ENCODE peak calls at places on chromosome 21, in nine cellular contexts. V, W, T, X, U, F, S, M and G are unnamed samples.

GRCh38 chr21:45839274-45839673 is 142.3 kb upstream of the COL6A1 start:
- DNase-seq in T (peak), M (no peak), W (no peak), F (no peak), V (no peak), U (no peak), X (no peak), S (no peak), G (no peak)

GRCh38 chr21:46112731-46113215 is 14.9 kb downstream of the COL6A2 start:
- DNase-seq in W (peak), U (no peak), M (peak), F (no peak), X (no peak), T (no peak), S (no peak), V (peak), G (no peak)

GRCh38 chr21:45322231-45322959 is 34.7 kb upstream of the POFUT2 start:
- DNase-seq in F (no peak), T (no peak), U (peak), M (peak), S (no peak), X (no peak), V (no peak), W (no peak), G (no peak)

GRCh38 chr21:46124083-46124925 is 26.4 kb downstream of the COL6A2 start:
- DNase-seq in S (no peak), M (peak), V (peak), F (peak), T (no peak), X (no peak), W (peak), U (peak), G (no peak)

GRCh38 chr21:44800971-44801467 is 601 bp downstream of the UBE2G2 start:
- DNase-seq in U (no peak), V (no peak), T (peak), X (no peak), S (peak), F (no peak), M (no peak), W (no peak), G (no peak)

GRCh38 chr21:26177741-26178452 is 7.3 kb upstream of the APP start:
- DNase-seq in X (no peak), V (no peak), M (no peak), F (no peak), S (no peak), T (no peak), U (no peak), W (no peak), G (no peak)

GRCh38 chr21:44996983-44997936 is 57.4 kb downstream of the SLX9 start:
- DNase-seq in X (no peak), T (no peak), F (no peak), M (no peak), W (no peak), S (no peak), V (no peak), U (peak), G (no peak)

GRCh38 chr21:39852021-39852721 is 15.1 kb upstream of the PCP4 start:
- DNase-seq in X (no peak), T (no peak), V (no peak), U (no peak), S (no peak), M (no peak), F (no peak), W (no peak), G (no peak)

GRCh38 chr21:15682182-15682895 is 47.4 kb upstream of the USP25 start:
- DNase-seq in S (peak), X (no peak), M (no peak), T (peak), W (no peak), U (no peak), V (no peak), F (no peak), G (no peak)

GRCh38 chr21:27221084-27221483 is 254.2 kb upstream of the ADAMTS5 start:
- DNase-seq in S (no peak), T (no peak), V (no peak), U (no peak), X (no peak), F (no peak), W (no peak), M (no peak), G (no peak)

GRCh38 chr21:39750670-39751069 is 5.7 kb downstream of the IGSF5 start:
- DNase-seq in W (no peak), S (no peak), F (no peak), X (no peak), M (no peak), V (no peak), T (no peak), U (no peak), G (no peak)

GRCh38 chr21:46141767-46142580 is 13.4 kb downstream of the FTCD start:
- DNase-seq in M (peak), X (no peak), U (peak), V (no peak), W (no peak), F (peak), T (no peak), S (no peak), G (no peak)

GRCh38 chr21:40140675-40141074 is 273.4 kb downstream of the PCP4 start:
- DNase-seq in F (no peak), X (no peak), T (no peak), M (no peak), V (no peak), S (no peak), U (no peak), W (no peak), G (no peak)

GRCh38 chr21:46255758-46256337 is 27.3 kb upstream of the LSS start:
- DNase-seq in F (no peak), W (no peak), U (no peak), X (no peak), V (no peak), S (no peak), M (no peak), T (no peak), G (no peak)

GRCh38 chr21:44992608-44993031 is 52.8 kb downstream of the SLX9 start:
- DNase-seq in X (no peak), F (no peak), T (no peak), W (no peak), U (peak), V (no peak), M (no peak), S (no peak), G (no peak)

GRCh38 chr21:46544003-46544402 is 60.9 kb downstream of the S100B start:
- DNase-seq in V (no peak), T (no peak), W (no peak), X (no peak), M (no peak), S (no peak), U (no peak), F (no peak), G (no peak)

GRCh38 chr21:24781146-24781545 is 826.1 kb downstream of the MRPL39 start:
- DNase-seq in W (no peak), U (no peak), X (no peak), S (no peak), F (no peak), T (no peak), V (no peak), M (no peak), G (no peak)

GRCh38 chr21:42362700-42363099 is 3.6 kb downstream of the TFF1 start:
- DNase-seq in V (no peak), T (no peak), F (no peak), S (no peak), U (no peak), X (no peak), M (no peak), W (no peak), G (no peak)

GRCh38 chr21:45335761-45336534 is 48.3 kb upstream of the POFUT2 start:
- DNase-seq in S (no peak), W (no peak), U (peak), X (no peak), V (no peak), F (no peak), T (no peak), M (peak), G (no peak)

GRCh38 chr21:30480145-30480544 is at the start of gene KRTAP19-1:
- DNase-seq in W (no peak), M (no peak), F (no peak), V (no peak), U (no peak), T (no peak), X (no peak), S (no peak), G (no peak)

GRCh38 chr21:34180826-34181359 is 107.5 kb downstream of the MRPS6 start:
- DNase-seq in W (no peak), F (no peak), T (no peak), M (no peak), X (no peak), S (no peak), U (no peak), V (no peak), G (no peak)
- H3K4me3 ChIP-seq in W (no peak), F (no peak), T (no peak), M (no peak), X (no peak), S (no peak), U (no peak), V (peak), G (no peak)

DNA sequence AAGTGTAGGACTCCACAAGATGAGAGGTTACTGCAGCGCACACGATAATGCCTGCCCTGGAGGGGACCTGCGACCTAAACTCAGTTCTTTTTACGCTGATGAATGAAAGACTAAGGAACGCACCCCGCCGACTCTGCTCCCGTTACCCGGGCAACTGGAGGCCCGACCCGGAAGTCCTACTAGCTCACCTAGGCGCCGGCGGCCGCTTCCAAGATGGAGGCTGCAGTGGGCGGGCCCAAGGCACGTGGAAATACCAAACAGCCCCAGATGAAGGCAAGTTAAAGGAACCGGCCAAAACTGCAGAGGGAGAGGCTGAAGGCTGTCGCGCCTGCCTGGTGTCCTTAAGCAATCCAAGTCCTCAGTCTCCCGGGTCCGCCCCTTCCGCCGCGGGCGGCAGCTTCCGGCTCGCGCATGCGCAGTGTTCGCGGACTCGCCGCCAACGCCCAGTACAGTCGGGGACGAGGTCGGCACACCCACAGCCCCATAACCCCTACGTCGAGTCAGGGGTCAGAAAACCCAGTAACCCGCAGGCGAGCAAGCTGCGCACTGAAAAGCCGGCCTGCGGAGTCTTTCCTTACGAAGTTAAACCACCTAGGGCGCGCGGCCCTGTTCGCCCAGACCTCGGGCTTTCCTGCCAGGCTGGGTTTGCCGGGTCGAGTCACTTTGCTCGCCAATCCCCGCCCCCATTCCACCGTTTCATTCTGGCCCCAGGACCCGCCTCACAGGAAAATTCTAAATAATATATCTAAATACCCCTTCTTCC is at the start of gene SETD4:
- DNase-seq in U (peak), W (peak), M (peak), S (peak), V (peak), F (peak), X (peak), T (peak), G (peak)
- TF ChIP-seq POLR2A in U (no peak), W (no peak), M (peak), S (peak), V (peak), F (peak), X (peak), T (peak), G (peak)

GRCh38 chr21:38662224-38662568 is 143.5 kb upstream of the ETS2 start:
- DNase-seq in W (no peak), V (no peak), F (no peak), M (no peak), S (no peak), U (no peak), X (no peak), T (no peak), G (no peak)

GRCh38 chr21:38663282-38663681 is 142.4 kb upstream of the ETS2 start:
- DNase-seq in U (no peak), M (no peak), S (no peak), X (no peak), V (no peak), W (no peak), F (no peak), T (no peak), G (no peak)

GRCh38 chr21:38660333-38661295 is 145.1 kb upstream of the ETS2 start:
- DNase-seq in T (no peak), U (no peak), X (no peak), S (no peak), W (no peak), F (peak), V (no peak), M (no peak), G (no peak)

GRCh38 chr21:38661296-38662223 is 144.2 kb upstream of the ETS2 start:
- DNase-seq in U (peak), M (no peak), W (no peak), T (peak), F (peak), X (no peak), V (no peak), S (peak), G (peak)

GRCh38 chr21:38659936-38660332 is 145.8 kb upstream of the ETS2 start:
- DNase-seq in F (no peak), X (no peak), T (no peak), S (no peak), V (no peak), M (no peak), W (no peak), U (no peak), G (no peak)
- H3K4me3 ChIP-seq in F (peak), X (peak), T (no peak), S (no peak), V (no peak), M (peak), W (peak), U (no peak), G (peak)

GRCh38 chr21:43712268-43712942 is 6.5 kb upstream of the PDXK start:
- DNase-seq in T (peak), U (peak), V (no peak), X (no peak), S (no peak), W (peak), M (no peak), F (no peak), G (peak)
- TF ChIP-seq POLR2A in T (no peak), U (no peak), V (no peak), X (no peak), S (no peak), W (no peak), M (no peak), F (no peak), G (no peak)

GRCh38 chr21:32520885-32521735 is 64.2 kb downstream of the TCP10L start:
- DNase-seq in U (peak), W (peak), S (peak), T (peak), V (peak), F (peak), X (no peak), M (peak), G (peak)

GRCh38 chr21:32514275-32515055 is 70.9 kb downstream of the TCP10L start:
- DNase-seq in U (no peak), M (no peak), X (no peak), S (no peak), V (no peak), W (no peak), T (no peak), F (no peak), G (no peak)

GRCh38 chr21:32516729-32517649 is 68.3 kb downstream of the TCP10L start:
- DNase-seq in M (no peak), F (peak), T (peak), X (no peak), U (no peak), W (no peak), S (peak), V (no peak), G (no peak)

GRCh38 chr21:32519945-32520884 is 65.1 kb downstream of the TCP10L start:
- DNase-seq in S (peak), W (no peak), V (no peak), F (no peak), X (no peak), M (no peak), U (no peak), T (no peak), G (no peak)

GRCh38 chr21:32515869-32516268 is 69.5 kb downstream of the TCP10L start:
- DNase-seq in M (no peak), U (no peak), V (no peak), W (no peak), S (peak), X (no peak), F (no peak), T (peak), G (no peak)
- H3K4me3 ChIP-seq in M (no peak), U (no peak), V (no peak), W (no peak), S (no peak), X (no peak), F (no peak), T (no peak), G (no peak)